ENCODE peak calls at places on chromosomes 6 and 20, in four cellular contexts. P is AG04449, Y is lower lobe of right lung, X is foreskin fibroblast. J is an unnamed sample.

GRCh38 chr20:4233520-4233919 is 218.2 kb upstream of the RNF24 start:
- DNase-seq in P (no peak), Y (no peak), X (no peak), J (no peak)

GRCh38 chr6:1242439-1242838 is 69.5 kb upstream of the FOXQ1 start:
- DNase-seq in P (peak), Y (no peak), X (peak), J (no peak)

GRCh38 chr6:21382821-21383455 is 210.6 kb upstream of the SOX4 start:
- DNase-seq in P (no peak), Y (no peak), X (no peak), J (no peak)

GRCh38 chr6:63839485-63839884 is 203.9 kb downstream of the PHF3 start:
- DNase-seq in P (no peak), Y (no peak), X (peak), J (no peak)

GRCh38 chr20:42276718-42277117 is 658.5 kb upstream of the CHD6 start:
- DNase-seq in P (no peak), Y (no peak), X (no peak), J (no peak)

GRCh38 chr6:25404693-25405169 is 125.6 kb downstream of the CARMIL1 start:
- DNase-seq in P (no peak), Y (no peak), X (no peak), J (no peak)

GRCh38 chr6:47700051-47700450 is 1.7 kb downstream of the ADGRF4 start:
- DNase-seq in P (no peak), Y (no peak), X (peak), J (no peak)

GRCh38 chr6:86744048-86744447 is 193.3 kb upstream of the HTR1E start:
- DNase-seq in P (no peak), Y (no peak), X (no peak), J (no peak)

GRCh38 chr6:108169801-108170606 is 4.2 kb downstream of the NR2E1 start:
- DNase-seq in P (no peak), Y (no peak), X (no peak), J (no peak)

GRCh38 chr6:112511441-112511840 is 164.3 kb downstream of the RFPL4B start:
- DNase-seq in P (no peak), Y (no peak), X (no peak), J (no peak)

GRCh38 chr6:14144678-14145113 is 27.1 kb downstream of the CD83 start:
- DNase-seq in P (no peak), Y (peak), X (peak), J (no peak)

GRCh38 chr6:142551145-142551811 is 249.5 kb downstream of the ADGRG6 start:
- DNase-seq in P (no peak), Y (no peak), X (peak), J (no peak)

GRCh38 chr6:128161263-128161662 is 260.4 kb upstream of the THEMIS start:
- DNase-seq in P (no peak), Y (no peak), X (no peak), J (no peak)

GRCh38 chr6:129893513-129894098 is 32.5 kb upstream of the TMEM244 start:
- DNase-seq in P (no peak), Y (no peak), X (peak), J (no peak)

GRCh38 chr6:116536216-116536621 is 9.3 kb downstream of the TRAPPC3L start:
- DNase-seq in P (no peak), Y (no peak), X (peak), J (no peak)

GRCh38 chr6:2110504-2110903 is 134.9 kb downstream of the GMDS start:
- DNase-seq in P (no peak), Y (no peak), X (no peak), J (no peak)

GRCh38 chr20:22520381-22520780 is 64.0 kb downstream of the FOXA2 start:
- DNase-seq in P (no peak), Y (no peak), X (no peak), J (no peak)

GRCh38 chr6:169921853-169922779 is 170.7 kb downstream of the ERMARD start:
- DNase-seq in P (no peak), Y (no peak), X (no peak), J (no peak)

GRCh38 chr6:42441661-42442081 is 10.1 kb downstream of the TRERF1 start:
- DNase-seq in P (no peak), Y (no peak), X (peak), J (no peak)

GRCh38 chr20:47235111-47235510 is 121.4 kb downstream of the ZMYND8 start:
- DNase-seq in P (no peak), Y (no peak), X (no peak), J (no peak)

GRCh38 chr20:52490715-52491430 is 299.3 kb upstream of the ZFP64 start:
- DNase-seq in P (peak), Y (no peak), X (peak), J (peak)

GRCh38 chr6:108684809-108685329 is 124.2 kb downstream of the FOXO3 start:
- DNase-seq in P (no peak), Y (peak), X (peak), J (no peak)

GRCh38 chr20:1429143-1429728 is 36.4 kb upstream of the FKBP1A start:
- DNase-seq in P (no peak), Y (no peak), X (no peak), J (no peak)

GRCh38 chr20:50312682-50313187 is 122.1 kb downstream of the CEBPB start:
- DNase-seq in P (peak), Y (peak), X (peak), J (no peak)

GRCh38 chr20:53580376-53581111 is 13.1 kb downstream of the ZNF217 start:
- DNase-seq in P (no peak), Y (no peak), X (no peak), J (no peak)

GRCh38 chr6:71080151-71080550 is 123.3 kb upstream of the B3GAT2 start:
- DNase-seq in P (no peak), Y (no peak), X (peak), J (no peak)
- H3K4me3 ChIP-seq in P (no peak), Y (no peak), X (no peak), J (no peak)

GRCh38 chr6:124994648-124995047 is 32.4 kb downstream of the RNF217 start:
- DNase-seq in P (no peak), Y (no peak), X (no peak), J (no peak)
- H3K4me3 ChIP-seq in P (no peak), Y (no peak), X (no peak), J (no peak)

GRCh38 chr6:100228437-100229424 is 234.7 kb upstream of the MCHR2 start:
- DNase-seq in P (no peak), Y (peak), X (peak), J (peak)

GRCh38 chr6:100226811-100227210 is 232.8 kb upstream of the MCHR2 start:
- DNase-seq in P (no peak), Y (no peak), X (no peak), J (no peak)

GRCh38 chr6:100230115-100230975 is 234.4 kb downstream of the SIM1 start:
- DNase-seq in P (no peak), Y (no peak), X (peak), J (peak)

GRCh38 chr6:100230976-100231316 is 233.8 kb downstream of the SIM1 start:
- DNase-seq in P (no peak), Y (no peak), X (peak), J (peak)

GRCh38 chr6:100229512-100229911 is 235.2 kb downstream of the SIM1 start:
- DNase-seq in P (no peak), Y (peak), X (no peak), J (no peak)
- H3K4me3 ChIP-seq in P (no peak), Y (peak), X (no peak), J (no peak)

GRCh38 chr6:98838027-98838426 is 3.7 kb downstream of the POU3F2 start:
- DNase-seq in P (no peak), Y (no peak), X (no peak), J (no peak)

GRCh38 chr6:98834060-98835031 is at the start of gene POU3F2:
- DNase-seq in P (peak), Y (peak), X (peak), J (peak)

GRCh38 chr6:98836962-98837944 is 2.9 kb downstream of the POU3F2 start:
- DNase-seq in P (no peak), Y (no peak), X (no peak), J (no peak)

GRCh38 chr6:98835149-98836024 is 1.0 kb downstream of the POU3F2 start:
- DNase-seq in P (no peak), Y (no peak), X (peak), J (no peak)

GRCh38 chr6:98836025-98836961 is 1.9 kb downstream of the POU3F2 start:
- DNase-seq in P (no peak), Y (no peak), X (no peak), J (no peak)
- H3K4me3 ChIP-seq in P (no peak), Y (peak), X (no peak), J (no peak)

DNA sequence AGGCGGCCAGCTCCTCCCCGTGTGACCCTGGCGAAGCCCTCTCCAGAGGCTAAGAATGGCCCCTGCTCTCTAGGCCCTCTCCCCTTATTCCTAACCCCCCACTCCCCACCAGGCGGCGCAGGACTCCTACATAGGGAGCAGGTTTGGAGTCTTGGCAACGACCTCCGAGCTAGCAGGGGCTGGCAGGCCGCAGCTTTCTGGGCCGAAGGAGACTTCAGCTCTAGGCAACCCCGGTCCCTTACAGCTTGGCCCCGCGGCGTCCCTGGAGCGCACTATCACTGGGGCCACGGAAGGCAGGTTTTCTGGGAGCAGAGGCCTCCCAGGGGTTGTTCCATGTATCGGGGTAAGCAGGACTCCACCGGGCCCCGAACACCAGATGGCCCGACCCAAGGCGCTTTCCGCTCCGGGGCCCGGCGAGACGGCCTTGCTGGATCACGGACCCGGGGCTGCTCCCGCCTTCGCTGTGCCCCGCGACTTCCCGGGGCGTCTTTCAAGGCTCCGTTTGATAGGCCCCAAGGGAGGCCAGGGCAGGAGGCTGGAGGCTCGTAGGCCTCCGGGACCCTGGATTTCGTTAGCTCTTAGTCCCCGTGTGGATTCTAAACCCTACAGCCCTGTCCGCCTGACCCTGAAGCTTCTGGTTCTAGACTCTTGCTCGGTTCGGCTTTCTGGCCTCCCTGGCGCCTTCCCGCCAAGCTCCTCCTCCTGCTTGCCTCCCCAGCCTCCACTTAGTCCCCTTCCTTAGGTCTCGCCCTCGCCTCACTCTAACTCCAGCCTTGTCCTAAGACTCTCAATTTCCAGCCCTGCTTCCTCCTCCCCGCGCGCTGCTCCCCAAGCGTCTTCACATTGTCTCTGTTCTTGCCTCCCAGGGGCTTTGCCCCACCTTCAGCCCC is 1.9 kb downstream of the SLC32A1 start:
- DNase-seq in P (no peak), Y (no peak), X (peak), J (no peak)
- H3K4me3 ChIP-seq in P (no peak), Y (no peak), X (no peak), J (no peak)

GRCh38 chr20:57709823-57710799 is at the start of gene PMEPA1:
- DNase-seq in P (peak), Y (peak), X (peak), J (peak)

GRCh38 chr20:57707849-57708693 is 1.7 kb downstream of the PMEPA1 start:
- DNase-seq in P (no peak), Y (no peak), X (no peak), J (no peak)

GRCh38 chr20:57705103-57705899 is 4.5 kb downstream of the PMEPA1 start:
- DNase-seq in P (no peak), Y (no peak), X (no peak), J (no peak)

GRCh38 chr20:57708694-57709673 is 831 bp downstream of the PMEPA1 start:
- DNase-seq in P (no peak), Y (no peak), X (peak), J (no peak)

GRCh38 chr20:57707320-57707719 is 2.5 kb downstream of the PMEPA1 start:
- DNase-seq in P (no peak), Y (no peak), X (no peak), J (no peak)
- H3K4me3 ChIP-seq in P (no peak), Y (no peak), X (no peak), J (no peak)

DNA sequence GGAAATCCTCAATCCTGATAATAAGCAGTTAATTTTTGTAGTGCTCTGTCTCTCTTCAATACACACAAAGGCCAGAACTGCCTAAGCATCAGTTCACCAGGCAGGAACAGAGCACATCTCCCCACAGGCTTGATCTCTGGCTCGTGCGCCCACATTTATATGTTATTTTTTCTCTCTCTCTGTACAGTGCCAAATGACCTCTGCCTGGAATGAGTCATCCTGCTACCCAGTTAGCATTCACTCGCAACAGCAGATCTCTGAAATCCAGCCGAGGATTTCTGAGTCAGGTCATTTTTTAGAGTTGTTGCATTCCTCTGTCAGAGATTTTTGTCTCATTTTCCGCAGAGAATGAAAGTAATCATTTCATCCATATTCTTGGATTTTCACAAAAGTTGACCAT is 107.1 kb downstream of the COL12A1 start:
- DNase-seq in P (peak), Y (no peak), X (peak), J (peak)
- H3K4me3 ChIP-seq in P (no peak), Y (no peak), X (no peak), J (no peak)

J was measured in skeletal muscle cell.